ENCODE peak calls at places on chromosomes 6 and 20, in ten cellular contexts. One of them, this sample, is unnamed.

GRCh38 chr6:156798091-156798735 is 21.0 kb downstream of the ARID1B start:
- DNase-seq in uterus: no peak
- DNase-seq in psoas muscle: no peak
- DNase-seq in MM.1S: no peak
- DNase-seq in Panc1: no peak
- DNase-seq in AG10803: no peak
- DNase-seq in GM23338: no peak
- DNase-seq in cardiac muscle cell: no peak
- DNase-seq in lower lobe of right lung: no peak
- DNase-seq in astrocyte: no peak
- DNase-seq in this sample: no peak

GRCh38 chr6:6543181-6543879 is 45.2 kb upstream of the LY86 start:
- DNase-seq in MM.1S: peak
- DNase-seq in uterus: no peak
- DNase-seq in cardiac muscle cell: no peak
- DNase-seq in GM23338: no peak
- DNase-seq in AG10803: peak
- DNase-seq in Panc1: no peak
- DNase-seq in astrocyte: no peak
- DNase-seq in lower lobe of right lung: no peak
- DNase-seq in psoas muscle: no peak
- DNase-seq in this sample: peak

GRCh38 chr6:158818580-158819212 is 472 bp downstream of the EZR start:
- DNase-seq in psoas muscle: peak
- DNase-seq in cardiac muscle cell: peak
- DNase-seq in MM.1S: peak
- DNase-seq in lower lobe of right lung: peak
- DNase-seq in GM23338: peak
- DNase-seq in uterus: peak
- DNase-seq in AG10803: peak
- DNase-seq in astrocyte: peak
- DNase-seq in Panc1: no peak
- DNase-seq in this sample: peak

GRCh38 chr6:18359237-18359885 is 27.8 kb upstream of the RNF144B start:
- DNase-seq in AG10803: no peak
- DNase-seq in psoas muscle: no peak
- DNase-seq in cardiac muscle cell: no peak
- DNase-seq in Panc1: no peak
- DNase-seq in lower lobe of right lung: no peak
- DNase-seq in MM.1S: peak
- DNase-seq in GM23338: no peak
- DNase-seq in uterus: no peak
- DNase-seq in astrocyte: no peak
- DNase-seq in this sample: no peak

GRCh38 chr6:11317885-11318771 is 85.7 kb upstream of the NEDD9 start:
- DNase-seq in MM.1S: no peak
- DNase-seq in uterus: peak
- DNase-seq in GM23338: peak
- DNase-seq in Panc1: peak
- DNase-seq in cardiac muscle cell: no peak
- DNase-seq in psoas muscle: peak
- DNase-seq in astrocyte: peak
- DNase-seq in AG10803: peak
- DNase-seq in lower lobe of right lung: peak
- DNase-seq in this sample: no peak

GRCh38 chr6:111187874-111188273 is 100.6 kb downstream of the SLC16A10 start:
- DNase-seq in lower lobe of right lung: no peak
- DNase-seq in astrocyte: no peak
- DNase-seq in psoas muscle: no peak
- DNase-seq in GM23338: no peak
- DNase-seq in AG10803: no peak
- DNase-seq in cardiac muscle cell: no peak
- DNase-seq in uterus: no peak
- DNase-seq in MM.1S: no peak
- DNase-seq in Panc1: no peak
- DNase-seq in this sample: no peak

GRCh38 chr6:13953061-13953705 is 28.4 kb downstream of the RNF182 start:
- DNase-seq in uterus: no peak
- DNase-seq in psoas muscle: no peak
- DNase-seq in cardiac muscle cell: no peak
- DNase-seq in lower lobe of right lung: no peak
- DNase-seq in GM23338: no peak
- DNase-seq in AG10803: peak
- DNase-seq in Panc1: no peak
- DNase-seq in astrocyte: peak
- DNase-seq in MM.1S: no peak
- DNase-seq in this sample: no peak

GRCh38 chr6:13484138-13484708 is 3.2 kb downstream of the GFOD1 start:
- DNase-seq in GM23338: no peak
- DNase-seq in lower lobe of right lung: no peak
- DNase-seq in astrocyte: no peak
- DNase-seq in MM.1S: no peak
- DNase-seq in psoas muscle: no peak
- DNase-seq in uterus: no peak
- DNase-seq in Panc1: no peak
- DNase-seq in AG10803: no peak
- DNase-seq in cardiac muscle cell: no peak
- DNase-seq in this sample: no peak

GRCh38 chr6:153138930-153139329 is 7.8 kb upstream of the RGS17 start:
- DNase-seq in psoas muscle: no peak
- DNase-seq in astrocyte: no peak
- DNase-seq in AG10803: no peak
- DNase-seq in Panc1: no peak
- DNase-seq in cardiac muscle cell: no peak
- DNase-seq in GM23338: no peak
- DNase-seq in uterus: no peak
- DNase-seq in lower lobe of right lung: no peak
- DNase-seq in MM.1S: no peak
- DNase-seq in this sample: no peak

GRCh38 chr6:153131037-153131981 is at the start of gene RGS17:
- DNase-seq in astrocyte: peak
- DNase-seq in uterus: peak
- DNase-seq in AG10803: peak
- DNase-seq in psoas muscle: peak
- DNase-seq in cardiac muscle cell: peak
- DNase-seq in GM23338: peak
- DNase-seq in Panc1: no peak
- DNase-seq in lower lobe of right lung: peak
- DNase-seq in MM.1S: peak
- DNase-seq in this sample: peak

GRCh38 chr6:153140299-153140698 is 9.2 kb upstream of the RGS17 start:
- DNase-seq in cardiac muscle cell: no peak
- DNase-seq in astrocyte: no peak
- DNase-seq in psoas muscle: no peak
- DNase-seq in Panc1: no peak
- DNase-seq in AG10803: no peak
- DNase-seq in lower lobe of right lung: no peak
- DNase-seq in GM23338: no peak
- DNase-seq in uterus: no peak
- DNase-seq in MM.1S: no peak
- DNase-seq in this sample: no peak

GRCh38 chr6:153130515-153131036 is 506 bp downstream of the RGS17 start:
- DNase-seq in astrocyte: no peak
- DNase-seq in GM23338: peak
- DNase-seq in Panc1: no peak
- DNase-seq in lower lobe of right lung: no peak
- DNase-seq in psoas muscle: no peak
- DNase-seq in cardiac muscle cell: peak
- DNase-seq in AG10803: no peak
- DNase-seq in MM.1S: no peak
- DNase-seq in uterus: no peak
- DNase-seq in this sample: no peak

DNA sequence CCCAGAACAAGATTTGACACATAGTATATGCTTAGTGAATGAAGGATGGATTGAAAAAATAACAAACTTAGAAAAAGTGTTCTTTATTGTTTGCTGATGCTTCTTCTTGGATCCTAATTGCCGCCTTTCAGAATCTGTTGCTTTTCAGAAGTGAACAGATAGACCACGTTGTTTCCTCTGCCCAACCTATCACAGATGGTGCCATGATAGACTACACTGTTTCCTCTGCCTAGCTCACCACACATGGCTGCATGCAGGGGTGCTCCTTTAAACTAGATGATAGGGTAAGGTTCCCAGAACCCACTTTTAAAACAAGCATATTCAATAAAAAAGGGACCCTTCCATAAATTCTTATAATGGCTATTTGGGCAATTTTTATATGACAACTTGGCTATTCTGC is 4.6 kb upstream of the RGS17 start:
- DNase-seq in lower lobe of right lung: no peak
- DNase-seq in MM.1S: no peak
- DNase-seq in cardiac muscle cell: no peak
- DNase-seq in psoas muscle: no peak
- DNase-seq in AG10803: no peak
- DNase-seq in Panc1: no peak
- DNase-seq in uterus: no peak
- DNase-seq in GM23338: no peak
- DNase-seq in astrocyte: no peak
- DNase-seq in this sample: no peak
- TF ChIP-seq CTCF in lower lobe of right lung: no peak
- TF ChIP-seq CTCF in MM.1S: no peak
- TF ChIP-seq CTCF in cardiac muscle cell: no peak
- TF ChIP-seq CTCF in psoas muscle: no peak
- TF ChIP-seq CTCF in AG10803: no peak
- TF ChIP-seq CTCF in Panc1: no peak
- TF ChIP-seq CTCF in uterus: no peak
- TF ChIP-seq CTCF in GM23338: no peak
- TF ChIP-seq CTCF in astrocyte: no peak
- TF ChIP-seq CTCF in this sample: no peak

GRCh38 chr20:4998160-4998651 is 3.1 kb downstream of the SLC23A2 start:
- DNase-seq in uterus: no peak
- DNase-seq in cardiac muscle cell: no peak
- DNase-seq in Panc1: no peak
- DNase-seq in GM23338: peak
- DNase-seq in astrocyte: no peak
- DNase-seq in psoas muscle: no peak
- DNase-seq in AG10803: no peak
- DNase-seq in lower lobe of right lung: no peak
- DNase-seq in MM.1S: no peak
- DNase-seq in this sample: no peak
- TF ChIP-seq CTCF in uterus: no peak
- TF ChIP-seq CTCF in cardiac muscle cell: peak
- TF ChIP-seq CTCF in Panc1: no peak
- TF ChIP-seq CTCF in GM23338: peak
- TF ChIP-seq CTCF in astrocyte: no peak
- TF ChIP-seq CTCF in psoas muscle: no peak
- TF ChIP-seq CTCF in AG10803: no peak
- TF ChIP-seq CTCF in lower lobe of right lung: no peak
- TF ChIP-seq CTCF in MM.1S: no peak
- TF ChIP-seq CTCF in this sample: peak

GRCh38 chr20:37693629-37694626 is at the start of gene CTNNBL1:
- DNase-seq in psoas muscle: peak
- DNase-seq in cardiac muscle cell: peak
- DNase-seq in AG10803: peak
- DNase-seq in lower lobe of right lung: peak
- DNase-seq in uterus: peak
- DNase-seq in MM.1S: peak
- DNase-seq in Panc1: peak
- DNase-seq in GM23338: peak
- DNase-seq in astrocyte: peak
- DNase-seq in this sample: peak
- TF ChIP-seq CTCF in psoas muscle: no peak
- TF ChIP-seq CTCF in cardiac muscle cell: no peak
- TF ChIP-seq CTCF in AG10803: no peak
- TF ChIP-seq CTCF in lower lobe of right lung: no peak
- TF ChIP-seq CTCF in uterus: peak
- TF ChIP-seq CTCF in MM.1S: no peak
- TF ChIP-seq CTCF in Panc1: no peak
- TF ChIP-seq CTCF in GM23338: no peak
- TF ChIP-seq CTCF in astrocyte: no peak
- TF ChIP-seq CTCF in this sample: peak

GRCh38 chr6:163748886-163749285 is 334.4 kb downstream of the QKI start:
- DNase-seq in lower lobe of right lung: no peak
- DNase-seq in GM23338: no peak
- DNase-seq in astrocyte: no peak
- DNase-seq in AG10803: no peak
- DNase-seq in cardiac muscle cell: no peak
- DNase-seq in Panc1: no peak
- DNase-seq in psoas muscle: no peak
- DNase-seq in MM.1S: no peak
- DNase-seq in uterus: no peak
- DNase-seq in this sample: no peak

GRCh38 chr6:163744256-163744925 is 329.9 kb downstream of the QKI start:
- DNase-seq in MM.1S: no peak
- DNase-seq in cardiac muscle cell: no peak
- DNase-seq in GM23338: no peak
- DNase-seq in psoas muscle: no peak
- DNase-seq in lower lobe of right lung: no peak
- DNase-seq in astrocyte: no peak
- DNase-seq in AG10803: no peak
- DNase-seq in Panc1: no peak
- DNase-seq in uterus: no peak
- DNase-seq in this sample: peak

GRCh38 chr6:163748036-163748435 is 333.5 kb downstream of the QKI start:
- DNase-seq in uterus: no peak
- DNase-seq in MM.1S: no peak
- DNase-seq in astrocyte: no peak
- DNase-seq in AG10803: no peak
- DNase-seq in GM23338: no peak
- DNase-seq in lower lobe of right lung: no peak
- DNase-seq in psoas muscle: no peak
- DNase-seq in cardiac muscle cell: no peak
- DNase-seq in Panc1: no peak
- DNase-seq in this sample: no peak

GRCh38 chr6:163743796-163744195 is 329.3 kb downstream of the QKI start:
- DNase-seq in GM23338: no peak
- DNase-seq in uterus: no peak
- DNase-seq in AG10803: no peak
- DNase-seq in lower lobe of right lung: no peak
- DNase-seq in cardiac muscle cell: no peak
- DNase-seq in psoas muscle: no peak
- DNase-seq in MM.1S: no peak
- DNase-seq in astrocyte: no peak
- DNase-seq in Panc1: no peak
- DNase-seq in this sample: peak

DNA sequence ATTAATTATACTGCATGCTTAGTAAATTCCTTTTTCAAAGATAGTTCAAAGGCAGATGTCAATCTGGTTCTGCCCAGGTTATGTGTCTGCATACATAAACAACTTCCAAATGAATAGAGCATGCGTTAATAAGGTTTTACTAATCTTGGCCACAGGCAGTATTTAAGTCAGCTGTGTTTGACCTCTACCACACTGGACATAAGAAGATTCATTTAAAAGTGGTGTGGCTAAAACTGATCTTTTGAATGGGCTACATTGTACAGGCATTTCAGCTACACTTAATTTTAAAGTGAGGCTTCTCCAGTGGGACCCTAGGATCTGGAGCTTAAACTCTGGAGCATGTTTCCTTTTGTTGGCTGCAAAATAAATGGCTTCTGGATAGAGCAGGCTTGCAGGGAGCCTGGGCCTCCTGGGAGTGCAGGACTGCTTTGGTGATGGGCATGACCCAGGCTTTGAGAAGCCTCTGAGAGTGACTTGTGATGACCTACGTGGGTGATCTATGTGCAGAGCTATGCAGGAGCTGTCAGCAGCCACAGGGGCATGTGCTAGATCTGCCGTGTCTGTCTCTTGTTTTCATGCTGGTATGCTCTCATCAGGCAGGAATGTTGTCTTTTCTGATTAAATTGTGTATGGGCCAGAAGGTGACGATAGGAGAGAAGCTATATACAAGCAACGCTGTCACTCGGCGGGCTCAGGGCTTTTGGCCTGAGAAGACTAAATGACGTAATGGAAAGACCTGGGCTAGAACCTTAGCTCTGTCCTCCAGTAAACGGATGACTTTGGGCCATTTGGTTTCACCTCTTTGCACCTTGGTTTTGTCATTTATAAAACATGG is 331.3 kb downstream of the QKI start:
- DNase-seq in MM.1S: no peak
- DNase-seq in lower lobe of right lung: no peak
- DNase-seq in psoas muscle: peak
- DNase-seq in astrocyte: peak
- DNase-seq in Panc1: peak
- DNase-seq in uterus: no peak
- DNase-seq in AG10803: peak
- DNase-seq in GM23338: no peak
- DNase-seq in cardiac muscle cell: peak
- DNase-seq in this sample: peak
- TF ChIP-seq CTCF in MM.1S: no peak
- TF ChIP-seq CTCF in lower lobe of right lung: no peak
- TF ChIP-seq CTCF in psoas muscle: no peak
- TF ChIP-seq CTCF in astrocyte: no peak
- TF ChIP-seq CTCF in Panc1: no peak
- TF ChIP-seq CTCF in uterus: no peak
- TF ChIP-seq CTCF in AG10803: no peak
- TF ChIP-seq CTCF in GM23338: no peak
- TF ChIP-seq CTCF in cardiac muscle cell: no peak
- TF ChIP-seq CTCF in this sample: no peak

This sample was measured in osteocyte.